ENCODE peak calls at places on chromosomes 13 and 19, in seven cellular contexts. B is neuronal stem cell, S is mesenchymal stem cell, K is mesendoderm, Q is H1, U is trophoblast cell, Z is H9. Y is an unnamed sample.

GRCh38 chr19:53308339-53308811 is 25.2 kb upstream of the ZNF845 start:
- DNase-seq in B (peak; percentile 6), S (no peak), K (peak; percentile 89), Q (peak; percentile 56), U (no peak), Z (peak; percentile 89), Y (no peak)

GRCh38 chr19:11422163-11423068 is 3.3 kb upstream of the RGL3 start:
- DNase-seq in B (peak; percentile 17), S (peak; percentile 78), K (peak; percentile 96), Q (peak; percentile 88), U (peak; percentile 83), Z (peak; percentile 99), Y (no peak)

GRCh38 chr13:41610426-41610825 is 153.1 kb downstream of the RGCC start:
- DNase-seq in B (no peak), S (no peak), K (no peak), Q (no peak), U (peak; percentile 94), Z (no peak), Y (peak; percentile 97)

GRCh38 chr19:15237759-15238638 is 5.8 kb upstream of the EPHX3 start:
- DNase-seq in B (no peak), S (no peak), K (no peak), Q (no peak), U (peak; percentile 83), Z (no peak), Y (no peak)

GRCh38 chr13:99265823-99266426 is 7.7 kb upstream of the GPR18 start:
- DNase-seq in B (no peak), S (peak; percentile 66), K (peak; percentile 57), Q (no peak), U (no peak), Z (no peak), Y (peak; percentile 63)

GRCh38 chr13:35818577-35819165 is 312.5 kb downstream of the DCLK1 start:
- DNase-seq in B (peak; percentile 20), S (peak; percentile 12), K (peak; percentile 40), Q (no peak), U (no peak), Z (no peak), Y (peak; percentile 60)

GRCh38 chr13:32041429-32041828 is 9.9 kb downstream of the FRY start:
- DNase-seq in B (no peak), S (no peak), K (no peak), Q (no peak), U (no peak), Z (no peak), Y (no peak)

GRCh38 chr19:20969498-20969897 is 46.4 kb downstream of the ZNF85 start:
- DNase-seq in B (no peak), S (no peak), K (no peak), Q (no peak), U (peak; percentile 22), Z (no peak), Y (no peak)

GRCh38 chr13:36975172-36975571 is 24.0 kb downstream of the ALG5 start:
- DNase-seq in B (no peak), S (no peak), K (peak; percentile 45), Q (no peak), U (peak; percentile 69), Z (no peak), Y (no peak)

GRCh38 chr19:40315812-40316475 is 30.8 kb upstream of the AKT2 start:
- DNase-seq in B (no peak), S (no peak), K (no peak), Q (no peak), U (no peak), Z (peak; percentile 25), Y (no peak)

GRCh38 chr19:40314646-40315045 is 29.5 kb upstream of the AKT2 start:
- DNase-seq in B (no peak), S (no peak), K (no peak), Q (no peak), U (no peak), Z (no peak), Y (no peak)

GRCh38 chr19:40309666-40310065 is 24.5 kb upstream of the AKT2 start:
- DNase-seq in B (no peak), S (no peak), K (no peak), Q (no peak), U (no peak), Z (no peak), Y (no peak)

GRCh38 chr19:40313229-40313983 is 28.3 kb upstream of the AKT2 start:
- DNase-seq in B (no peak), S (no peak), K (no peak), Q (no peak), U (no peak), Z (no peak), Y (no peak)

DNA sequence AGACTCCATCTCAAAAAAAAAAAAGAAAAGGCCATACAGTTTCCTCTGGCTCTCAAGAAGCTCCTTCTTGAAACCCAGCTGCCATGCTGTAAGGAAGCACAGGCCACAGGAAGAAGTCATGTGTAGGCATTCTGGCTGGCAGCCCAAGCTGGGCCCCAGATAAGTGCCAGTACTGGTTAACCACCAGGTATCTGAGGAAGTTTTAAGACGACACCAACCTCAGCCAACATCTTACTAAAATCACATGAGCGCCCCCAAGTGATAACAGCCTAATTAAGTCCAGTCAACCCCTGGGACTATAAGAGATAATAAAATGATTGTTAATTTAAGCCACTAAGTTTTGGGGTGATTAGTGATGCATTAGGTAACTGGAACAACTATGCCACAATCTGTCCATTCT is 27.4 kb upstream of the AKT2 start:
- DNase-seq in B (no peak), S (no peak), K (peak; percentile 16), Q (no peak), U (no peak), Z (peak; percentile 27), Y (no peak)
- H2BK5ac ChIP-seq in B (no peak overlapping the region), S (no peak overlapping the region), K (no peak overlapping the region), Q (no peak overlapping the region), U (no peak overlapping the region), Z (no peak overlapping the region), Y (no peak overlapping the region)

DNA sequence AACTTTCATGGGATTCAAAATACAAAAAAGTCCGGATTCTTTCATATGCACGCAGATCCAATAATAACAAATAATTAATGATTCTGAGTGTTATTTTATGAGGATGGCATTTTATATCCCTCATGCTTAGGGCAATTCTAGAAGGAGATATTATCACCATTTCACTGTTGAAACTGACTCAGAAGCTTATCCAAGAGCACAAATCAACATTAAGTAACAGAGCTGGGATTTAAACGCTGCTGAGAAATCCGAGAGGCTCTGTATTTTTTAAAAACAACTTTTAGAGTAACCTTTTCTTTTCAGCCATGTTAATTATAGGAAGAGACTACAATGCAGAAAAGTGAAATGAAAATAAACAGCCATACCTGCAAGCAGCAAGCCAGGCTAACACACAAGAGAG is 30.3 kb downstream of the ATP7B start:
- DNase-seq in B (no peak), S (no peak), K (no peak), Q (no peak), U (no peak), Z (no peak), Y (no peak)
- H2AK5ac ChIP-seq in B (no peak overlapping the region), S (no peak overlapping the region), K (no peak overlapping the region), Q (no peak overlapping the region), U (no peak overlapping the region), Z (no peak overlapping the region), Y (no peak overlapping the region)

DNA sequence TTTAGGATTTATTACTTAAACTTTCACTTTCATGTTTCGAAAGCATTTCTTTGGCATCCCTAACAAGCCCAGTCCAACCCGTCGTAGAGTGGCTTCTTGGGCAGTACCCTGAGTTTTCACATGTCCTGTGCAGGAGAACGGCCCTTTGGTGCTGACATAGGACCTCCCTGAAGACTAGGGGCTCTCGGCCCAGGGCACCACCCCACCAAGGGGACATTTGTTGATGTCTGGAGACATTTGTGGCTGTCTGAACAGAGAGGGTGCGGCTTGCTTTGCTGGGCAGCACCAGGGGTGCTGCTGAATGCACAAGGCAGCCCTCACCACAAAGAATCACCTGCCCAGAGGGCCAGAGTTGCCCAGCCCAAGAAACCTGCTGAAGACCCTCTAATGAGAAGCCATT is 30.6 kb downstream of the CUL4A start:
- DNase-seq in B (no peak), S (no peak), K (no peak), Q (no peak), U (no peak), Z (no peak), Y (no peak)
- H2BK5ac ChIP-seq in B (no peak overlapping the region), S (no peak overlapping the region), K (no peak overlapping the region), Q (no peak overlapping the region), U (no peak overlapping the region), Z (no peak overlapping the region), Y (no peak overlapping the region)

GRCh38 chr13:62631124-62631523 is 1215.5 kb upstream of the PCDH20 start:
- DNase-seq in B (no peak), S (no peak), K (no peak), Q (no peak), U (no peak), Z (no peak), Y (no peak)
- H2AK5ac ChIP-seq in B (no peak overlapping the region), S (no peak overlapping the region), K (no peak overlapping the region), Q (no peak overlapping the region), U (no peak overlapping the region), Z (no peak overlapping the region), Y (no peak overlapping the region)

Y was measured in IMR-90.